ENCODE peak calls at places on chromosomes 4 and X, in nine cellular contexts. P, Q, L, R, S, A, H, J and G are unnamed samples.

GRCh38 chrX:55709735-55710134 is 7.8 kb upstream of the RRAGB start:
- DNase-seq in P (no peak), Q (no peak), L (no peak), R (no peak), S (no peak), A (no peak), H (no peak), J (no peak), G (no peak)

GRCh38 chr4:96767815-96768480 is 928.1 kb downstream of the PDHA2 start:
- DNase-seq in P (no peak), Q (no peak), L (no peak), R (no peak), S (no peak), A (no peak), H (no peak), J (no peak), G (no peak)

GRCh38 chr4:110292994-110293744 is 94.8 kb upstream of the ELOVL6 start:
- DNase-seq in P (no peak), Q (no peak), L (no peak), R (no peak), S (no peak), A (no peak), H (no peak), J (no peak), G (no peak)

GRCh38 chr4:1201851-1202525 is 29.6 kb upstream of the SPON2 start:
- DNase-seq in P (peak), Q (no peak), L (no peak), R (peak), S (peak), A (peak), H (peak), J (no peak), G (no peak)

GRCh38 chr4:83329521-83330105 is 5.0 kb downstream of the HPSE start:
- DNase-seq in P (no peak), Q (peak), L (no peak), R (no peak), S (no peak), A (no peak), H (no peak), J (no peak), G (no peak)

GRCh38 chr4:164442167-164442566 is 311.8 kb upstream of the SMIM31 start:
- DNase-seq in P (no peak), Q (no peak), L (no peak), R (no peak), S (no peak), A (no peak), H (no peak), J (no peak), G (no peak)

GRCh38 chrX:16516473-16516872 is 133.5 kb upstream of the S100G start:
- DNase-seq in P (no peak), Q (no peak), L (no peak), R (no peak), S (no peak), A (no peak), H (no peak), J (no peak), G (no peak)

GRCh38 chr4:81652069-81652478 is 180.4 kb upstream of the RASGEF1B start:
- DNase-seq in P (no peak), Q (no peak), L (no peak), R (no peak), S (no peak), A (no peak), H (no peak), J (no peak), G (no peak)

GRCh38 chr4:106601519-106601918 is 232.9 kb upstream of the GIMD1 start:
- DNase-seq in P (no peak), Q (no peak), L (no peak), R (no peak), S (no peak), A (no peak), H (no peak), J (no peak), G (no peak)

GRCh38 chr4:15331930-15332329 is 95.9 kb upstream of the C1QTNF7 start:
- DNase-seq in P (no peak), Q (no peak), L (no peak), R (no peak), S (no peak), A (no peak), H (no peak), J (no peak), G (no peak)

GRCh38 chr4:180751009-180751408 is 1492.2 kb upstream of the TENM3 start:
- DNase-seq in P (no peak), Q (no peak), L (no peak), R (no peak), S (no peak), A (no peak), H (no peak), J (no peak), G (no peak)

GRCh38 chrX:24167719-24168472 is 18.4 kb downstream of the ZFX start:
- DNase-seq in P (no peak), Q (no peak), L (no peak), R (no peak), S (no peak), A (no peak), H (no peak), J (no peak), G (no peak)

GRCh38 chr4:152515678-152516077 is 20.2 kb downstream of the FBXW7 start:
- DNase-seq in P (no peak), Q (no peak), L (no peak), R (no peak), S (no peak), A (no peak), H (no peak), J (no peak), G (no peak)

GRCh38 chr4:168264903-168265302 is 53.6 kb downstream of the DDX60 start:
- DNase-seq in P (no peak), Q (no peak), L (no peak), R (no peak), S (no peak), A (no peak), H (no peak), J (no peak), G (no peak)

GRCh38 chr4:144647095-144647959 is 1.4 kb downstream of the HHIP start:
- DNase-seq in P (no peak), Q (peak), L (peak), R (no peak), S (no peak), A (no peak), H (no peak), J (no peak), G (no peak)

GRCh38 chr4:10099521-10100325 is 16.9 kb downstream of the WDR1 start:
- DNase-seq in P (no peak), Q (no peak), L (no peak), R (no peak), S (no peak), A (no peak), H (no peak), J (no peak), G (peak)

GRCh38 chr4:87193958-87194675 is 26.3 kb downstream of the KLHL8 start:
- DNase-seq in P (no peak), Q (no peak), L (no peak), R (no peak), S (no peak), A (no peak), H (no peak), J (no peak), G (no peak)

GRCh38 chr4:69754926-69755580 is 5.4 kb downstream of the SULT1B1 start:
- DNase-seq in P (no peak), Q (no peak), L (no peak), R (peak), S (no peak), A (no peak), H (no peak), J (no peak), G (no peak)

GRCh38 chrX:123976671-123977316 is 15.3 kb downstream of the STAG2 start:
- DNase-seq in P (no peak), Q (peak), L (no peak), R (no peak), S (no peak), A (no peak), H (no peak), J (no peak), G (no peak)

GRCh38 chrX:9434151-9434550 is 30.7 kb upstream of the TBL1X start:
- DNase-seq in P (no peak), Q (no peak), L (no peak), R (no peak), S (no peak), A (no peak), H (no peak), J (no peak), G (no peak)

GRCh38 chrX:39805022-39805421 is 292.7 kb downstream of the BCOR start:
- DNase-seq in P (no peak), Q (no peak), L (no peak), R (no peak), S (no peak), A (no peak), H (no peak), J (no peak), G (no peak)

GRCh38 chrX:136199365-136199764 is 51.8 kb downstream of the MAP7D3 start:
- DNase-seq in P (no peak), Q (no peak), L (no peak), R (no peak), S (no peak), A (no peak), H (no peak), J (no peak), G (no peak)

GRCh38 chr4:106609917-106610316 is 241.3 kb upstream of the GIMD1 start:
- DNase-seq in P (no peak), Q (no peak), L (no peak), R (no peak), S (no peak), A (no peak), H (no peak), J (no peak), G (no peak)

DNA sequence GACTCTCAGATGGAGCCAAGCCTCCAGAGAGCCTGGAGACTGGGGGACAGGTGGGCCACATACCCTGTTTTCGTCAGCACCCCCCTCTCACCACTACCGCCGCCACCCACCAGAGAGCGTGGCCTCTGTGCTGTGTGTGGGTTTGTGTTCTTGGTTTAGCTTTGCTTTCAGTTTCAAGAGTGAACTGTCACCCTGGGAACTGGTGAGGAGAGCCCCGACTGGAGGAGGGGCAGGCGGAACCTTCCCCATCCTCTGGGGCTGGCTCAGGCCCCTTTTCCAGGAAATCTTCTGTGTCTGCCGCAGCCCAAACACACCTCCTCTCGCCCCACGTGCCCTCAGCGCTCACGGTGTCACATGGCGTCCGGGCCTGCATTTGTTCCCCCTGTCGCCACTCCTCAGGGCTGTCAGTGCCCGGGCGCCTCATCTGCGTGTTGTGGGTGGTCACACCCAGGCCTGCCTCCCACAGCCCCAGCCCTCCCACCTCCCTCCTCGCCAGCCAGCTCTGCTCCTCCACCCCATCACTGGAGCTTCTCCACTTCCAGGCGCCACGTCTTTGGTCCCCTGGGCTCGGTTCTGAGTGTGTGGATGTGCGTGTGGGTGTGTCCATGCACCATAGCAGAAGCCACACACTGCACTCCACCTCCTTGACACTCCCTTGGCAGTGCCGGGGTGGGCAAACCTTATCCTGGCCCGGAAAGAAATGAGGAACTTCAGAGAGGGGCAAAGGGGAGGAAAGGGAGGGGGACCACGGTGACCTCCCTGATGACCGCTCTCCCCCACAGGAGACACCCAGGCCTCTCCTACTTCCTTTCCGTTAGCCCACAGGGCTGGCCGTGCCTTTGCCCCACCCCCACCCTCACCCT is 27.8 kb downstream of the ELF4 start:
- DNase-seq in P (no peak), Q (no peak), L (no peak), R (peak), S (peak), A (no peak), H (peak), J (no peak), G (no peak)
- TF ChIP-seq CTCF in P (no peak), Q (no peak), L (no peak), R (no peak), S (no peak), A (peak), H (peak), J (no peak), G (no peak)

GRCh38 chrX:131264053-131264452 is 25.1 kb downstream of the IGSF1 start:
- DNase-seq in P (no peak), Q (no peak), L (no peak), R (no peak), S (no peak), A (no peak), H (no peak), J (no peak), G (no peak)

GRCh38 chrX:131262200-131262599 is 26.9 kb downstream of the IGSF1 start:
- DNase-seq in P (no peak), Q (no peak), L (no peak), R (no peak), S (no peak), A (no peak), H (no peak), J (no peak), G (no peak)

GRCh38 chrX:131264665-131265064 is 24.4 kb downstream of the IGSF1 start:
- DNase-seq in P (no peak), Q (no peak), L (no peak), R (no peak), S (no peak), A (no peak), H (no peak), J (no peak), G (no peak)

GRCh38 chrX:131262738-131263679 is 26.1 kb downstream of the IGSF1 start:
- DNase-seq in P (no peak), Q (peak), L (peak), R (no peak), S (no peak), A (no peak), H (no peak), J (peak), G (no peak)
- TF ChIP-seq CTCF in P (no peak), Q (peak), L (no peak), R (peak), S (no peak), A (no peak), H (no peak), J (peak), G (no peak)

DNA sequence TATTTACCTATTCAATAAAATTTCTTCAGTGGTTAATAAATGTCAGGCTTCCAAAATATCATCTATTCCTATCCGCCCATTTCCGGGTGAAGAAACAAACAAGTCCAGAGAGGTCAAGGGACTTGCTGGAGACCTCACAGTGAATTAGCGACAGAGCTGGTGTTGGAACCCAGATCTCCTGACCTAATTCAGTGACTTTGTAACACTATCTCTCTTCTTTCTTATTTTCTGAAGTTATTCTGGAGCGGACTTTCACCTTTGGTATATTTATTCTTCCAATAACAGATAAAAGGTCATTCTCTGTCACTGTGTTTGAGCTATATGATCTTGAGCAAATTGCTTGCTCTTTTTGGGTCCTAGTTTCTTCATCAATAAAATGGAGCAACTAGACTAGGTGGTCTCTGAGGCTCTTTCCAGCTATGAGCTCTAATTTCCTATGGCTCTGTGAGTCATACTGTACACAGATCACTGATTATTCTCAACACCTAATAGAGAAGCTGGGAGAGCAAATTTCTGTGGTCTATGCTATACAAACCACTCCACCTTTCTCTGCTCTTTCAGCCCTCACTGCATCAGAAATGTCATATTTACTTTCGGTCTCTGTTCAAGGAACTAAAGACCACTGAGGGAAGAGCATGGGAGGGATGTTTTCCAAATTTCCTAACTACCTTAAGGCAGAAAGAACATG is 113.2 kb upstream of the IGSF1 start:
- DNase-seq in P (no peak), Q (no peak), L (no peak), R (no peak), S (no peak), A (no peak), H (no peak), J (no peak), G (no peak)
- TF ChIP-seq CTCF in P (no peak), Q (no peak), L (no peak), R (no peak), S (no peak), A (no peak), H (no peak), J (no peak), G (no peak)

DNA sequence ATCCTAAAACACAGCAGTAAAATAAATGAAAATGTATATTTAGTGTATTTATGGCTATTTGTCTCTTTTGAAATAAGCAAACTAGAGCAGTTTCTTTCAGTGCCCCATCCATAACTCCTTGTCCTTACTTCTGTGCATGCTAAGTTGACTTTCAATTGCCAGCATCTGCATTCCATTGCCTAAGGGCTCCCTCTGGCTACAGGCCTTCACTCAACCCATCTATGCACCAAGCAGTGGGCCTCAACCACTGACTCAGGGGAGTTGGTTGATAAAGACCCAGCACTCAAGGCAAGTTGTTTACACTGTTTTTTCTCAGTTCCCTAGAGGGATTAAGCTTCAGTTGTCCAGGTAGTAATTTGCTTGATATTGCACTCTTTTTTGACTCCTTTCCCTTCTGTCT is 265.7 kb downstream of the IQCM start:
- DNase-seq in P (no peak), Q (no peak), L (peak), R (no peak), S (no peak), A (no peak), H (no peak), J (no peak), G (no peak)
- TF ChIP-seq CTCF in P (no peak), Q (no peak), L (no peak), R (no peak), S (no peak), A (no peak), H (no peak), J (peak), G (peak)

GRCh38 chr4:64715741-64716140 is 306.5 kb upstream of the TECRL start:
- DNase-seq in P (no peak), Q (no peak), L (no peak), R (no peak), S (no peak), A (no peak), H (no peak), J (no peak), G (no peak)

GRCh38 chr4:64718091-64718490 is 308.8 kb upstream of the TECRL start:
- DNase-seq in P (no peak), Q (no peak), L (no peak), R (no peak), S (no peak), A (no peak), H (no peak), J (no peak), G (no peak)

GRCh38 chr4:64713256-64713840 is 304.1 kb upstream of the TECRL start:
- DNase-seq in P (no peak), Q (peak), L (no peak), R (no peak), S (no peak), A (no peak), H (no peak), J (no peak), G (no peak)
- TF ChIP-seq CTCF in P (no peak), Q (peak), L (peak), R (peak), S (peak), A (peak), H (no peak), J (peak), G (peak)

GRCh38 chrX:49838374-49838773 is 9.3 kb downstream of the PAGE4 start:
- DNase-seq in P (no peak), Q (peak), L (peak), R (peak), S (no peak), A (no peak), H (peak), J (peak), G (no peak)
- TF ChIP-seq CTCF in P (no peak), Q (peak), L (peak), R (peak), S (peak), A (peak), H (peak), J (peak), G (peak)

GRCh38 chr4:156388826-156389225 is 435.2 kb upstream of the CTSO start:
- DNase-seq in P (no peak), Q (no peak), L (no peak), R (no peak), S (no peak), A (no peak), H (no peak), J (no peak), G (no peak)

GRCh38 chr4:156391297-156391653 is 437.6 kb upstream of the CTSO start:
- DNase-seq in P (no peak), Q (no peak), L (no peak), R (no peak), S (no peak), A (no peak), H (no peak), J (no peak), G (no peak)

GRCh38 chr4:156396534-156396933 is 442.9 kb upstream of the CTSO start:
- DNase-seq in P (no peak), Q (no peak), L (no peak), R (no peak), S (no peak), A (no peak), H (no peak), J (no peak), G (no peak)

DNA sequence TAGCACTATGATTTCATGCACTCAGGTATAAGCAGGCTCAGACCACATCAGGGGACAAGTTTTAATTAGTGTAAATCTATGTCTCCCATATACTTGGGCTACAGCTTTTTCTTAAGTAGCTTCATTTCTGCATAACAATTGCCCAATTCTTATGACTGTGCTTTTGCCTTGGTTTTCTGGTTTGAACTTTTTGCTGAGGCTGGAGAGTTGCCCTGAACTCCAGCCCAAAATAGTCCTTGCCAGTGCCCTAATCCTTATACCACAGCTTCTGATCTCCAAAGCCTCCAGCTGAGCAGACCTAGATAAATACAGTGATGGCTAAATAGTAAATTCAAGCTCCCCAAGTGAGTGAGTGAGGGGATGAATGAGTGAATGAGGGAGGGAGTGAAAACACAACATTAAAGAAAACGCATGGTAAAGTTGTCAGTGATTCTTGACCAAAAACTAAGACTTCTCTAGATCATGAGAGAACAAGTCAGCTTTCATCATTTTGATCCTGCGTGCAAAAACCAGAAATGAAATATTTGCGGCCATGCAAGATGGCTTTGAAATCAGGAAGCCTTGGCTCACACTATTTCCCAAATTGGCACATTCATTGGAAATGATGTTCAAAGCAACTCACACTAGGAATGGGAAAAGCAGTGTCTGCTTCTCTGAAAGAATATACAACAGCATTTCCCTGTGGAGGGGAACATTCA is 437.1 kb upstream of the CTSO start:
- DNase-seq in P (no peak), Q (no peak), L (no peak), R (no peak), S (no peak), A (no peak), H (peak), J (no peak), G (no peak)
- TF ChIP-seq CTCF in P (no peak), Q (no peak), L (no peak), R (no peak), S (no peak), A (no peak), H (no peak), J (no peak), G (no peak)

DNA sequence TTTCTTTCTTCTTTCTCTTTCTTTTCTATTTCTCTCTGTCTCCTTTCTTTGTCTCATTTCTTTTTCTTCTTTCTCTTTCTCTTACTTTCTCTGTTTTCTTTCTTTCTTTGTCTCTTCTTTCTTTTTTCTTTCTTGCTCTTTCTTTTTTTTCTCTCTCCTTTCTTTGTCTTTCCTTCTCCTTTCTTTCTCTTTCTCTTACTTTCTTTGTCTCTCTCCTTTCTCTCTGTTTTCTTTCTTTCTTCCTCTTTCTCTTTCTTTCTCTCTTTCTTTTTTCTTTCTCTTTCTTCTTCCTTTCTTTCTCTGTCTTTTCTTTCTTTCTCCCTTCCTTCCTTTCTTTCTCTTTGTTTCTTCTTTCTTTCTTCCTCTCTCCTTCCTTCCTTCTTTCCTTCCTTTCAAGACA is 184.8 kb downstream of the CRLF2 start:
- DNase-seq in P (no peak), Q (no peak), L (no peak), R (no peak), S (no peak), A (no peak), H (no peak), J (no peak), G (no peak)
- TF ChIP-seq CTCF in P (no peak), Q (no peak), L (no peak), R (no peak), S (no peak), A (no peak), H (no peak), J (no peak), G (no peak)